ENCODE peak calls at places on chromosomes 16 and 17, in eight cellular contexts. One of them, this sample, is unnamed.

GRCh38 chr16:54175552-54176375 is 110.8 kb downstream of the IRX3 start:
- DNase-seq in heart right ventricle: no peak
- DNase-seq in ascending aorta: no peak
- DNase-seq in esophagus squamous epithelium: no peak
- DNase-seq in mammary epithelial cell: no peak
- DNase-seq in adrenal gland: no peak
- DNase-seq in IMR-90: no peak
- DNase-seq in lower lobe of right lung: no peak
- DNase-seq in this sample: no peak

GRCh38 chr16:64287667-64288521 is 834.0 kb downstream of the CDH11 start:
- DNase-seq in esophagus squamous epithelium: no peak
- DNase-seq in adrenal gland: no peak
- DNase-seq in IMR-90: no peak
- DNase-seq in lower lobe of right lung: no peak
- DNase-seq in mammary epithelial cell: no peak
- DNase-seq in heart right ventricle: no peak
- DNase-seq in ascending aorta: no peak
- DNase-seq in this sample: no peak

GRCh38 chr17:77817953-77818352 is 140.6 kb upstream of the TNRC6C start:
- DNase-seq in heart right ventricle: no peak
- DNase-seq in lower lobe of right lung: no peak
- DNase-seq in ascending aorta: no peak
- DNase-seq in mammary epithelial cell: no peak
- DNase-seq in IMR-90: no peak
- DNase-seq in esophagus squamous epithelium: no peak
- DNase-seq in adrenal gland: no peak
- DNase-seq in this sample: no peak

GRCh38 chr16:58658796-58659211 is 25.8 kb downstream of the SLC38A7 start:
- DNase-seq in lower lobe of right lung: no peak
- DNase-seq in IMR-90: peak; percentile 57
- DNase-seq in esophagus squamous epithelium: no peak
- DNase-seq in adrenal gland: no peak
- DNase-seq in mammary epithelial cell: no peak
- DNase-seq in heart right ventricle: no peak
- DNase-seq in ascending aorta: no peak
- DNase-seq in this sample: no peak

GRCh38 chr17:35766903-35767510 is 6.3 kb downstream of the C17orf50 start:
- DNase-seq in ascending aorta: no peak
- DNase-seq in adrenal gland: peak; percentile 71
- DNase-seq in lower lobe of right lung: no peak
- DNase-seq in esophagus squamous epithelium: no peak
- DNase-seq in IMR-90: peak; percentile 43
- DNase-seq in mammary epithelial cell: peak; percentile 34
- DNase-seq in heart right ventricle: no peak
- DNase-seq in this sample: no peak

GRCh38 chr16:68884391-68884790 is 41.1 kb downstream of the TANGO6 start:
- DNase-seq in esophagus squamous epithelium: no peak
- DNase-seq in ascending aorta: no peak
- DNase-seq in adrenal gland: no peak
- DNase-seq in heart right ventricle: no peak
- DNase-seq in IMR-90: no peak
- DNase-seq in mammary epithelial cell: no peak
- DNase-seq in lower lobe of right lung: no peak
- DNase-seq in this sample: no peak

GRCh38 chr16:84362410-84362809 is 5.9 kb upstream of the ATP2C2 start:
- DNase-seq in heart right ventricle: no peak
- DNase-seq in adrenal gland: no peak
- DNase-seq in lower lobe of right lung: no peak
- DNase-seq in ascending aorta: no peak
- DNase-seq in mammary epithelial cell: no peak
- DNase-seq in IMR-90: no peak
- DNase-seq in esophagus squamous epithelium: no peak
- DNase-seq in this sample: no peak

GRCh38 chr16:89363621-89364393 is 126.6 kb downstream of the ANKRD11 start:
- DNase-seq in ascending aorta: no peak
- DNase-seq in adrenal gland: peak; percentile 49
- DNase-seq in mammary epithelial cell: peak; percentile 73
- DNase-seq in lower lobe of right lung: no peak
- DNase-seq in esophagus squamous epithelium: no peak
- DNase-seq in IMR-90: peak; percentile 86
- DNase-seq in heart right ventricle: no peak
- DNase-seq in this sample: peak; percentile 26

GRCh38 chr17:72640415-72641165 is 451.9 kb downstream of the SLC39A11 start:
- DNase-seq in adrenal gland: no peak
- DNase-seq in ascending aorta: no peak
- DNase-seq in IMR-90: no peak
- DNase-seq in mammary epithelial cell: no peak
- DNase-seq in heart right ventricle: no peak
- DNase-seq in lower lobe of right lung: peak; percentile 63
- DNase-seq in esophagus squamous epithelium: no peak
- DNase-seq in this sample: no peak

GRCh38 chr16:74503412-74503811 is 82.1 kb upstream of the CLEC18B start:
- DNase-seq in adrenal gland: no peak
- DNase-seq in lower lobe of right lung: no peak
- DNase-seq in mammary epithelial cell: no peak
- DNase-seq in IMR-90: no peak
- DNase-seq in heart right ventricle: no peak
- DNase-seq in esophagus squamous epithelium: no peak
- DNase-seq in ascending aorta: no peak
- DNase-seq in this sample: no peak

GRCh38 chr17:80327518-80327917 is 66.9 kb downstream of the RNF213 start:
- DNase-seq in ascending aorta: no peak
- DNase-seq in adrenal gland: peak; percentile 16
- DNase-seq in heart right ventricle: no peak
- DNase-seq in IMR-90: no peak
- DNase-seq in mammary epithelial cell: no peak
- DNase-seq in lower lobe of right lung: no peak
- DNase-seq in esophagus squamous epithelium: no peak
- DNase-seq in this sample: no peak

GRCh38 chr17:31824771-31825360 is 34.2 kb downstream of the COPRS start:
- DNase-seq in mammary epithelial cell: no peak
- DNase-seq in esophagus squamous epithelium: no peak
- DNase-seq in lower lobe of right lung: no peak
- DNase-seq in ascending aorta: no peak
- DNase-seq in heart right ventricle: no peak
- DNase-seq in adrenal gland: no peak
- DNase-seq in IMR-90: peak; percentile 39
- DNase-seq in this sample: no peak

GRCh38 chr17:45129940-45130639 is 2.2 kb downstream of the PLCD3 start:
- DNase-seq in adrenal gland: peak; percentile 77
- DNase-seq in mammary epithelial cell: peak; percentile 63
- DNase-seq in ascending aorta: no peak
- DNase-seq in IMR-90: peak; percentile 12
- DNase-seq in heart right ventricle: no peak
- DNase-seq in lower lobe of right lung: no peak
- DNase-seq in esophagus squamous epithelium: no peak
- DNase-seq in this sample: no peak

GRCh38 chr17:38541281-38541680 is 64.5 kb downstream of the SRCIN1 start:
- DNase-seq in IMR-90: no peak
- DNase-seq in mammary epithelial cell: no peak
- DNase-seq in adrenal gland: no peak
- DNase-seq in esophagus squamous epithelium: no peak
- DNase-seq in lower lobe of right lung: no peak
- DNase-seq in heart right ventricle: no peak
- DNase-seq in ascending aorta: no peak
- DNase-seq in this sample: no peak

GRCh38 chr17:63950940-63951907 is 19.1 kb upstream of the CD79B start:
- DNase-seq in mammary epithelial cell: peak; percentile 39
- DNase-seq in IMR-90: no peak
- DNase-seq in ascending aorta: no peak
- DNase-seq in esophagus squamous epithelium: no peak
- DNase-seq in adrenal gland: no peak
- DNase-seq in heart right ventricle: no peak
- DNase-seq in lower lobe of right lung: no peak
- DNase-seq in this sample: no peak

GRCh38 chr17:59547131-59547915 is 18.1 kb upstream of the DHX40 start:
- DNase-seq in lower lobe of right lung: no peak
- DNase-seq in ascending aorta: no peak
- DNase-seq in heart right ventricle: no peak
- DNase-seq in mammary epithelial cell: no peak
- DNase-seq in IMR-90: no peak
- DNase-seq in esophagus squamous epithelium: no peak
- DNase-seq in adrenal gland: no peak
- DNase-seq in this sample: no peak

GRCh38 chr16:66135376-66135775 is 231.1 kb upstream of the CDH5 start:
- DNase-seq in ascending aorta: peak; percentile 11
- DNase-seq in lower lobe of right lung: no peak
- DNase-seq in adrenal gland: peak; percentile 33
- DNase-seq in heart right ventricle: peak; percentile 52
- DNase-seq in mammary epithelial cell: no peak
- DNase-seq in esophagus squamous epithelium: no peak
- DNase-seq in IMR-90: peak; percentile 25
- DNase-seq in this sample: no peak

GRCh38 chr17:7997186-7997585 is 5.2 kb upstream of the GUCY2D start:
- DNase-seq in mammary epithelial cell: peak; percentile 52
- DNase-seq in heart right ventricle: peak; percentile 25
- DNase-seq in adrenal gland: no peak
- DNase-seq in IMR-90: peak; percentile 36
- DNase-seq in lower lobe of right lung: no peak
- DNase-seq in ascending aorta: no peak
- DNase-seq in esophagus squamous epithelium: no peak
- DNase-seq in this sample: no peak
- TF ChIP-seq CTCF in mammary epithelial cell: peak; percentile 39
- TF ChIP-seq CTCF in heart right ventricle: no peak
- TF ChIP-seq CTCF in adrenal gland: no peak
- TF ChIP-seq CTCF in IMR-90: peak; percentile 56
- TF ChIP-seq CTCF in lower lobe of right lung: peak; percentile 37
- TF ChIP-seq CTCF in ascending aorta: peak; percentile 21
- TF ChIP-seq CTCF in esophagus squamous epithelium: peak; percentile 29
- TF ChIP-seq CTCF in this sample: peak; percentile 29

GRCh38 chr17:29722411-29723198 is 99.9 kb upstream of the CORO6 start:
- DNase-seq in IMR-90: peak; percentile 73
- DNase-seq in esophagus squamous epithelium: no peak
- DNase-seq in lower lobe of right lung: no peak
- DNase-seq in heart right ventricle: no peak
- DNase-seq in ascending aorta: peak; percentile 25
- DNase-seq in mammary epithelial cell: no peak
- DNase-seq in adrenal gland: peak; percentile 62
- DNase-seq in this sample: no peak

GRCh38 chr17:29719469-29719868 is 96.8 kb upstream of the CORO6 start:
- DNase-seq in esophagus squamous epithelium: no peak
- DNase-seq in ascending aorta: no peak
- DNase-seq in IMR-90: no peak
- DNase-seq in adrenal gland: no peak
- DNase-seq in heart right ventricle: no peak
- DNase-seq in mammary epithelial cell: no peak
- DNase-seq in lower lobe of right lung: no peak
- DNase-seq in this sample: no peak

GRCh38 chr17:29720471-29720990 is 97.8 kb upstream of the CORO6 start:
- DNase-seq in lower lobe of right lung: no peak
- DNase-seq in ascending aorta: no peak
- DNase-seq in adrenal gland: no peak
- DNase-seq in IMR-90: no peak
- DNase-seq in esophagus squamous epithelium: no peak
- DNase-seq in heart right ventricle: no peak
- DNase-seq in mammary epithelial cell: no peak
- DNase-seq in this sample: no peak

GRCh38 chr17:29726721-29727252 is 104.1 kb upstream of the CORO6 start:
- DNase-seq in mammary epithelial cell: no peak
- DNase-seq in lower lobe of right lung: no peak
- DNase-seq in adrenal gland: no peak
- DNase-seq in heart right ventricle: no peak
- DNase-seq in IMR-90: peak; percentile 39
- DNase-seq in esophagus squamous epithelium: no peak
- DNase-seq in ascending aorta: no peak
- DNase-seq in this sample: no peak

GRCh38 chr17:29723283-29724047 is 100.8 kb upstream of the CORO6 start:
- DNase-seq in esophagus squamous epithelium: no peak
- DNase-seq in heart right ventricle: no peak
- DNase-seq in adrenal gland: no peak
- DNase-seq in mammary epithelial cell: no peak
- DNase-seq in IMR-90: no peak
- DNase-seq in ascending aorta: no peak
- DNase-seq in lower lobe of right lung: no peak
- DNase-seq in this sample: no peak
- H3K4me3 ChIP-seq in esophagus squamous epithelium: no peak overlapping the region
- H3K4me3 ChIP-seq in heart right ventricle: no peak overlapping the region
- H3K4me3 ChIP-seq in adrenal gland: no peak overlapping the region
- H3K4me3 ChIP-seq in mammary epithelial cell: no peak overlapping the region
- H3K4me3 ChIP-seq in IMR-90: no peak overlapping the region
- H3K4me3 ChIP-seq in ascending aorta: no peak overlapping the region
- H3K4me3 ChIP-seq in lower lobe of right lung: no peak overlapping the region
- H3K4me3 ChIP-seq in this sample: no peak overlapping the region

DNA sequence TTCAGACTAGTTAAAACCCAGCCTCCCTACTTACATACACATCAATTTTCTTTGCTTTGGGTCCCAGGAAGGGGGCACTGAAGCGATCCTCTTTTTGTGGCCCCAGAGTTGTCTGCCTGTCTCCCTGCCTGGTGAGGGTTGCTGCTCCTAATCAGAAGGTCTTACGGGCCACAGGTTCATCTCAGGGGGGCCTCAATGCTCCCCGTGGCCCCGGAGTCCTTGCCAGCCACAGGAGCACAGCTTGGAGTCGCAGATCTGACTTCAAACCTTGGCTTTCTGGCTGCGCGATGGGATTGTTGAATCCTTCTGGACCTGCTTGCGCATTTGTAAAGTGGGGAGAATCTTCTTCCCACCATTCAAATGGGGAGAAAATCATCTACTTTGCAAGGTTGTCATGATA is 44.8 kb upstream of the MYH10 start:
- DNase-seq in mammary epithelial cell: no peak
- DNase-seq in esophagus squamous epithelium: no peak
- DNase-seq in ascending aorta: no peak
- DNase-seq in IMR-90: no peak
- DNase-seq in heart right ventricle: no peak
- DNase-seq in lower lobe of right lung: no peak
- DNase-seq in adrenal gland: no peak
- DNase-seq in this sample: no peak
- TF ChIP-seq CTCF in mammary epithelial cell: no peak
- TF ChIP-seq CTCF in esophagus squamous epithelium: no peak
- TF ChIP-seq CTCF in ascending aorta: no peak
- TF ChIP-seq CTCF in IMR-90: no peak
- TF ChIP-seq CTCF in heart right ventricle: no peak
- TF ChIP-seq CTCF in lower lobe of right lung: no peak
- TF ChIP-seq CTCF in adrenal gland: no peak
- TF ChIP-seq CTCF in this sample: no peak

DNA sequence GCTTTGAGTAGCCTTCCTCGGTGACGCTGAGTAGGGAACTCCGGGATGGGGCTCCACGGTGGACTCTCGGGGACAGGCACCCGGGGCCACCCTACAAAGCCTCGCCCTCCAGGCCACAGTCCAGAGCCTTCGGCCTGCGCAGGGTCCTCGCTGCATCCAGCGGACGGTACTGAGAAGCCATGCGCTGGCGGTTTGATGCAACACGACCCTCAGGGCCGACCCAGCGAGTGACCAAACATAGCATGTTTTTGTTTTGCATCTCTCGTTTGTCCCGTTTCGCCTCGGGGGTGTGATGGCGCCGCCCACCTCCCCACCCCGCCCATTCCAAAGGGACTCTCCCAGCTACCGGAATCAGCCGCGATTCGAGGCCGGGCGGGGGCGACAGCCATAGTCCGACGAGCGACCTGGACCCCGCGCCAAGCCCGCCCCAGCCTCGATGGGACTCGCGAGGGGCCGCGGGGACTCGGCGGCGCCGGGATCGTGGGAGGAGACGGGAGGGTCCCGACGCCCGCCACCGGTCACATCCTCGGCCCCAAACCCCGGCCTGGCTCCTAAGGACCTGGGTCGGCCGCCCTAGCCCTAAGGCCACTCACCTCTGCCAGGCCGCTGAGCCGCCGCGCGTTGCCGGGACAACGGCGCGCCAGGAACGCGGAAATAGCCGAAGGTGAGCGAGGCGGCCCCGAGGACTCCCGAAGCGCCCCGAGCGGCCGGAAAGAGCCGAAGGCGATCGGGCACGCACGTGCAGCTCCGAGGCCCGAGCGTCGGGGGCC is 1.6 kb downstream of the IFT140 start:
- DNase-seq in esophagus squamous epithelium: no peak
- DNase-seq in ascending aorta: peak; percentile 30
- DNase-seq in IMR-90: peak; percentile 73
- DNase-seq in adrenal gland: peak; percentile 93
- DNase-seq in heart right ventricle: peak; percentile 93
- DNase-seq in mammary epithelial cell: peak; percentile 84
- DNase-seq in lower lobe of right lung: peak; percentile 91
- DNase-seq in this sample: no peak
- H3K4me3 ChIP-seq in esophagus squamous epithelium: peak overlapping the region; percentile 98
- H3K4me3 ChIP-seq in ascending aorta: peak overlapping the region; percentile 63
- H3K4me3 ChIP-seq in IMR-90: peak overlapping the region; percentile 73
- H3K4me3 ChIP-seq in adrenal gland: no peak overlapping the region
- H3K4me3 ChIP-seq in heart right ventricle: peak overlapping the region; percentile 64
- H3K4me3 ChIP-seq in mammary epithelial cell: peak overlapping the region; percentile 83
- H3K4me3 ChIP-seq in lower lobe of right lung: peak overlapping the region; percentile 92
- H3K4me3 ChIP-seq in this sample: peak overlapping the region; percentile 78